ENCODE peak calls at places on chromosomes 2 and 18, in nine cellular contexts. E is activated CD4-positive, alpha-beta memory T cell treated with anti-CD3 and anti-CD28 coated beads, Interleukin-2, amount 10 ng/mL, durations not matched to agents 7 days and 5 days; G is RPMI7951; R is ACHN; C is endothelial cell; W is stimulated activated CD4-positive, alpha-beta T cell treated with anti-CD3 and anti-CD28 coated beads, Interleukin-1b, Interleukin-23, amount 100 ng/mL, for 24 hours; X is stimulated activated CD8-positive, alpha-beta memory T cell treated with anti-CD3 and anti-CD28 coated beads, Interleukin-7, amount 100 ng/mL, for 24 hours; F is T-helper 1 cell; Q is myocyte. U is an unnamed sample.

GRCh38 chr18:3213231-3214059 is 6.3 kb downstream of the MYOM1 start:
- DNase-seq in Q (no peak), G (no peak), W (no peak), R (no peak), E (no peak), C (no peak), F (no peak), X (no peak), U (peak)

GRCh38 chr18:27005589-27005988 is 140.1 kb upstream of the AQP4 start:
- DNase-seq in Q (no peak), X (no peak), W (no peak), E (no peak), G (no peak), F (no peak), C (no peak), R (peak), U (peak)

GRCh38 chr2:46801731-46802664 is 113.6 kb downstream of the MCFD2 start:
- DNase-seq in F (no peak), G (peak), R (no peak), Q (peak), E (no peak), W (no peak), C (no peak), X (no peak), U (no peak)

GRCh38 chr2:238169708-238170251 is 11.0 kb downstream of the ERFE start:
- DNase-seq in E (no peak), X (no peak), W (no peak), C (no peak), R (peak), Q (no peak), G (peak), F (no peak), U (no peak)

GRCh38 chr18:42047721-42048120 is 92.7 kb downstream of the PIK3C3 start:
- DNase-seq in Q (peak), F (no peak), C (no peak), X (no peak), W (no peak), G (peak), R (peak), E (no peak), U (no peak)

GRCh38 chr18:10689231-10689953 is 163.6 kb downstream of the NAPG start:
- DNase-seq in Q (no peak), C (no peak), W (no peak), R (no peak), F (no peak), E (no peak), G (no peak), X (no peak), U (no peak)

GRCh38 chr2:68225119-68225632 is 27.2 kb downstream of the PPP3R1 start:
- DNase-seq in W (no peak), F (no peak), C (peak), Q (no peak), E (no peak), R (peak), X (no peak), G (peak), U (peak)

GRCh38 chr2:70002241-70002896 is 40.9 kb upstream of the ASPRV1 start:
- DNase-seq in C (no peak), R (no peak), F (no peak), E (no peak), X (no peak), Q (no peak), G (no peak), W (no peak), U (no peak)

GRCh38 chr2:190481339-190481738 is 53.2 kb downstream of the NEMP2 start:
- DNase-seq in R (no peak), E (no peak), Q (no peak), W (no peak), X (no peak), C (no peak), G (no peak), F (no peak), U (no peak)

GRCh38 chr2:108271691-108272253 is 16.9 kb upstream of the SULT1C2 start:
- DNase-seq in C (no peak), X (no peak), G (peak), W (no peak), E (no peak), F (no peak), Q (peak), R (peak), U (no peak)

GRCh38 chr2:20429528-20429927 is 17.3 kb upstream of the RHOB start:
- DNase-seq in R (no peak), W (no peak), Q (peak), G (peak), X (no peak), E (no peak), C (no peak), F (no peak), U (no peak)

GRCh38 chr18:10249270-10249669 is 205.2 kb upstream of the APCDD1 start:
- DNase-seq in C (no peak), E (no peak), G (no peak), Q (no peak), X (no peak), F (no peak), W (no peak), R (no peak), U (no peak)

U was measured in Kasumi-1.